ENCODE peak calls at places on chromosomes 7 and 10, in five cellular contexts. T is keratinocyte; L is CD4-positive, CD25-positive, alpha-beta regulatory T cell; C is kidney; M is transverse colon. S is an unnamed sample.

GRCh38 chr7:133024604-133025003 is 57.3 kb downstream of the CHCHD3 start:
- DNase-seq in T (no peak), L (no peak), C (no peak), M (no peak), S (no peak)

GRCh38 chr7:155378959-155379871 is 78.7 kb upstream of the EN2 start:
- DNase-seq in T (no peak), L (no peak), C (no peak), M (no peak), S (no peak)

GRCh38 chr10:5589963-5590511 is 65.3 kb downstream of the CALML3 start:
- DNase-seq in T (no peak), L (no peak), C (peak; percentile 26), M (no peak), S (no peak)

GRCh38 chr7:5827755-5828154 is 46.3 kb upstream of the RNF216 start:
- DNase-seq in T (no peak), L (peak; percentile 69), C (peak; percentile 33), M (peak; percentile 28), S (peak; percentile 41)

GRCh38 chr10:34024708-34025425 is 690.4 kb upstream of the NRP1 start:
- DNase-seq in T (no peak), L (no peak), C (no peak), M (peak; percentile 8), S (no peak)

GRCh38 chr7:112510032-112510742 is 29.4 kb downstream of the LSMEM1 start:
- DNase-seq in T (no peak), L (no peak), C (no peak), M (no peak), S (no peak)

GRCh38 chr10:131513445-131513844 is 201.9 kb upstream of the TCERG1L start:
- DNase-seq in T (no peak), L (no peak), C (no peak), M (no peak), S (no peak)

GRCh38 chr7:87445897-87446296 is 29.6 kb downstream of the ABCB4 start:
- DNase-seq in T (no peak), L (no peak), C (no peak), M (no peak), S (no peak)

GRCh38 chr7:121797283-121798037 is 75.5 kb upstream of the PTPRZ1 start:
- DNase-seq in T (no peak), L (no peak), C (no peak), M (no peak), S (no peak)

GRCh38 chr10:72321248-72322029 is 33.3 kb downstream of the DNAJB12 start:
- DNase-seq in T (no peak), L (no peak), C (peak; percentile 78), M (no peak), S (no peak)

GRCh38 chr10:72322030-72322279 is 32.8 kb downstream of the DNAJB12 start:
- DNase-seq in T (peak; percentile 100), L (no peak), C (no peak), M (no peak), S (no peak)

GRCh38 chr10:72318383-72319262 is 36.1 kb downstream of the DNAJB12 start:
- DNase-seq in T (no peak), L (peak; percentile 45), C (peak; percentile 65), M (no peak), S (no peak)

GRCh38 chr10:72320676-72321247 is 34.0 kb downstream of the DNAJB12 start:
- DNase-seq in T (peak; percentile 99), L (peak; percentile 58), C (peak; percentile 93), M (peak; percentile 75), S (no peak)

GRCh38 chr10:72319416-72320254 is 35.1 kb downstream of the DNAJB12 start:
- DNase-seq in T (peak; percentile 100), L (peak; percentile 94), C (peak; percentile 98), M (peak; percentile 94), S (peak; percentile 86)
- H3K4me1 ChIP-seq in T (peaks cover 67% of the 10 kb centered on the region), L (peaks cover 89% of the 10 kb centered on the region), C (peaks cover 41% of the 10 kb centered on the region), M (peaks cover 59% of the 10 kb centered on the region), S (peaks cover 90% of the 10 kb centered on the region)

GRCh38 chr10:62816179-62817119 is at the start of gene EGR2:
- DNase-seq in T (no peak), L (peak; percentile 97), C (peak; percentile 97), M (peak; percentile 94), S (peak; percentile 99)

GRCh38 chr10:62817120-62817762 is 1.1 kb upstream of the EGR2 start:
- DNase-seq in T (no peak), L (no peak), C (peak; percentile 84), M (peak; percentile 58), S (peak; percentile 83)

GRCh38 chr10:62819521-62819920 is 3.4 kb upstream of the EGR2 start:
- DNase-seq in T (no peak), L (no peak), C (no peak), M (no peak), S (no peak)

GRCh38 chr10:62817763-62818425 is 1.7 kb upstream of the EGR2 start:
- DNase-seq in T (no peak), L (peak; percentile 73), C (peak; percentile 91), M (peak; percentile 75), S (peak; percentile 44)

GRCh38 chr10:62818426-62819011 is 2.4 kb upstream of the EGR2 start:
- DNase-seq in T (no peak), L (peak; percentile 37), C (peak; percentile 79), M (peak; percentile 26), S (peak; percentile 13)
- H3K4me3 ChIP-seq in T (peak overlapping the region; percentile 92), L (peak overlapping the region; percentile 62), C (peak overlapping the region; percentile 98), M (peak overlapping the region; percentile 81), S (peak overlapping the region; percentile 69)

DNA sequence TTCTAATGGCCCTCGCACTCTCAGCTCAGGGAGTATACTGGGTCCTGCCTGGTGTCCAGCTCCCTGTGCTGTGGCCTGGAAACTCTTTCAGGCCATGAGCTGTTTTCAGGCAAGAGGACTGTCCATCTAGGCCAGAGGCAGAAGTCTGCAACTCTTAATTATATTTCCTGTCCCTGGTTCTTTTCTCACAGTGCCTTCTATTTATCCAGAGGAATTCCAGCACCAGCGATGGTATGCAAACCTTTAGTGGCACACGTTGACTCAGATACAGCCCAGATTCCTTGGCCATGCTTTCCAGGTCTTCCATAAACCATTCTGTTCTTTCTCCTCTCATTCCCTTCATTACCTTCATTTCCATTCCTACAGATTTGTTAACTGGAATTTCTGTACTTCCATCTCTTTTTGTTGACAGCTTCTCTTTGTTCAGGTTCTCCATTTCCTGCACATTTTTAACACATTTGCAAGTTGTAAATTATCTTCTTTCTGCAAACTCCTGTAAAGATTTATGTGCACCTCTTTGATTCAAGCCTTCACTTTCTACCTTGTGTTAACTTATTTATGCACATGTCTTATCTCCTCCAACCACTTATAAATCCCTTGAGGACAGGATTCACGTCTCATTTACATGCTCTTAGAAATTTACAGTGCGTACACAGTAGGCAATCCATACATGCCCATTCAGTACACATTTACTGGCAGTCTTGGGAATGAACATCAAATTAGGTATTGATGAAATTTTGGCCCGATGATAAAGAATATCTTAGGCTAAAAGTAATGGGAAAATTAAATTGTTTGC is 172.1 kb downstream of the CELF2 start:
- DNase-seq in T (no peak), L (no peak), C (no peak), M (no peak), S (no peak)
- H3K4me1 ChIP-seq in T (no peaks in the 10 kb centered on the region), L (peaks cover 83% of the 10 kb centered on the region), C (no peaks in the 10 kb centered on the region), M (peaks cover 25% of the 10 kb centered on the region), S (peaks cover 71% of the 10 kb centered on the region)

GRCh38 chr10:124387078-124387874 is 31.4 kb downstream of the OAT start:
- DNase-seq in T (no peak), L (no peak), C (no peak), M (no peak), S (no peak)

GRCh38 chr10:124386186-124387077 is 32.3 kb downstream of the OAT start:
- DNase-seq in T (no peak), L (no peak), C (peak; percentile 74), M (no peak), S (no peak)

GRCh38 chr10:124388823-124389612 is 29.7 kb downstream of the OAT start:
- DNase-seq in T (no peak), L (peak; percentile 86), C (peak; percentile 96), M (peak; percentile 94), S (peak; percentile 98)

GRCh38 chr10:124389613-124390361 is 28.9 kb downstream of the OAT start:
- DNase-seq in T (no peak), L (no peak), C (peak; percentile 74), M (no peak), S (no peak)

DNA sequence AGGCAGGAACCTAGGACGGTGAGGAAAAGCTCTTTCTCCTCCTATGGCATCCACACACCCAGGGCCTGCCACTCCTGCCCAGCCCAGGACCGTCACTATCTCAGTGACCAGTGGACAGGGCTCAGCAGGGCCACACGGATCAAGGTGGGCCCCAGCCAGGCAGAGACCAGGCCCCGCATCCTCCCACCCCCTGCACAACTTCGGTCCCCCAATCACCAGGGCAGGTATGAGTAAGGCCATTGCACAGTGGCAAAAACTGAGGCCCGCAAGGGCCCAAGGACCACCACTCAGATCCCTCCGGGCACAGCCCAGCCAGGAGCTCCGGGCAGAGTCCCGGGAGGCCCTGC is 30.3 kb downstream of the OAT start:
- DNase-seq in T (no peak), L (no peak), C (no peak), M (no peak), S (no peak)
- H3K4me3 ChIP-seq in T (no peak overlapping the region), L (no peak overlapping the region), C (peak overlapping the region; percentile 59), M (peak overlapping the region; percentile 38), S (peak overlapping the region; percentile 68)

GRCh38 chr10:22684707-22685106 is 29.7 kb downstream of the PIP4K2A start:
- DNase-seq in T (no peak), L (no peak), C (no peak), M (no peak), S (no peak)
- H3K4me1 ChIP-seq in T (peaks cover 40% of the 10 kb centered on the region), L (peaks cover 98% of the 10 kb centered on the region), C (peaks cover 16% of the 10 kb centered on the region), M (peaks cover 3% of the 10 kb centered on the region), S (peaks cover 85% of the 10 kb centered on the region)

GRCh38 chr7:123709525-123709924 is 39.3 kb downstream of the WASL start:
- DNase-seq in T (no peak), L (no peak), C (no peak), M (no peak), S (no peak)
- H3K4me3 ChIP-seq in T (no peak overlapping the region), L (no peak overlapping the region), C (no peak overlapping the region), M (no peak overlapping the region), S (no peak overlapping the region)

DNA sequence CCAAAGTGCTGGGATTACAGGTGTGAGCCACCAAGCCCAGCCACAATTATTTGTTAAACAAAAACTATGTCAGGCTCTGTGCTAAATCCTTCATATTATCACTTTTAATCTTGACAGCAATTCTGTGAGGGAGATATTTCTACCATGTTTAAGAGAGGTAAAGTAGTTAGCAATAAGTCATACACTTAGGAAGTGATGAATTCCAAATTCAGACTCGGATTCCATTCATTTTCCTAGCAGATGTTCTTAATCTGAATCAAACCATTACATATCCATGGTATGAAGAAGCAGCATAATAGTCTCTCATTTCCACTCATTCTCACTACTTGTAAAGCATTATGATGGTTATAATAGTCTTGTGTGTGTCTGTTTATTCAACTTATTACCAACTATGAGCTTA is 2.9 kb upstream of the CD36 start:
- DNase-seq in T (no peak), L (no peak), C (no peak), M (no peak), S (no peak)
- H3K4me1 ChIP-seq in T (no peaks in the 10 kb centered on the region), L (no peaks in the 10 kb centered on the region), C (no peaks in the 10 kb centered on the region), M (no peaks in the 10 kb centered on the region), S (no peaks in the 10 kb centered on the region)

DNA sequence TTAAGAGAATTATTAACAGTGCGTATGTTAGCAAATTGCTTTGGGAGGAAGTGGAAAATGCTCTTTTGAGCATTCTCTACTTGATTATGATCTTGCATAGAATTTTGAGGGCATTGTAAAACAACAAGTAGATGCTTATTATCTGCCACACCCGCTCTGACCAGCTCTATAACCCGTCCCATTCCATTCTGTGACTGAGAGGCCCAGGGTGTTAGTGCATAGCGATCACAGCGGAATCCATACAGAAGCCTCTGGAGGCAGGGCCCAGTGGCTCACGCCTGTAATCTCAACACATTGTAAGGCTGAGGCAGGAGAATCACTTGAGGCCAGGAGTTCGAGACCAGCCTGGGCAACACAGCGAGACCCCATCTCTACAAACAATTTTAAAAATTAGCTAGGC is 40.4 kb upstream of the WAC start:
- DNase-seq in T (no peak), L (no peak), C (no peak), M (no peak), S (no peak)
- H3K4me3 ChIP-seq in T (no peak overlapping the region), L (no peak overlapping the region), C (no peak overlapping the region), M (no peak overlapping the region), S (no peak overlapping the region)

GRCh38 chr10:124653811-124654651 is 90.1 kb downstream of the FAM53B start:
- DNase-seq in T (peak; percentile 44), L (no peak), C (no peak), M (no peak), S (no peak)
- H3K4me1 ChIP-seq in T (peaks cover 34% of the 10 kb centered on the region), L (peaks cover 89% of the 10 kb centered on the region), C (peaks cover 17% of the 10 kb centered on the region), M (peaks cover 23% of the 10 kb centered on the region), S (peaks cover 69% of the 10 kb centered on the region)

S was measured in naive thymus-derived CD4-positive, alpha-beta T cell.